ENCODE peak calls at places on chromosome 5, in nine cellular contexts. P is endothelial cell, L is Peyer's patch, O is choroid plexus epithelial cell, M is IMR-90, I is dorsolateral prefrontal cortex, G is uterus, E is tibial artery, F is upper lobe of right lung. X is an unnamed sample.

GRCh38 chr5:126972062-126972895 is 58.1 kb downstream of the MARCHF3 start:
- DNase-seq in F (no peak), I (no peak), G (no peak), E (no peak), O (peak), M (no peak), P (no peak), L (peak), X (peak)

GRCh38 chr5:69331528-69332445 is 814 bp downstream of the CCDC125 start:
- DNase-seq in I (no peak), L (no peak), F (no peak), O (no peak), P (no peak), M (no peak), G (no peak), E (no peak), X (no peak)

GRCh38 chr5:109410389-109411174 is 808 bp upstream of the PJA2 start:
- DNase-seq in G (peak), I (peak), L (peak), E (peak), M (peak), F (peak), O (peak), P (peak), X (peak)

GRCh38 chr5:132098621-132099020 is 25.0 kb downstream of the CSF2 start:
- DNase-seq in O (no peak), E (no peak), P (no peak), G (no peak), M (peak), L (no peak), I (no peak), F (no peak), X (no peak)

GRCh38 chr5:123093279-123094226 is 4.5 kb downstream of the PRDM6 start:
- DNase-seq in O (no peak), M (peak), I (no peak), L (no peak), G (no peak), E (no peak), F (no peak), P (no peak), X (peak)

GRCh38 chr5:66869347-66869746 is 273.2 kb downstream of the MAST4 start:
- DNase-seq in I (no peak), L (no peak), O (no peak), F (no peak), P (no peak), G (no peak), E (no peak), M (no peak), X (no peak)

GRCh38 chr5:144352732-144353317 is 182.2 kb downstream of the KCTD16 start:
- DNase-seq in F (no peak), M (no peak), L (no peak), O (no peak), I (no peak), E (no peak), P (no peak), G (no peak), X (no peak)

GRCh38 chr5:14351845-14352712 is 208.9 kb downstream of the TRIO start:
- DNase-seq in G (peak), L (peak), O (peak), F (peak), I (peak), P (peak), M (peak), E (peak), X (peak)

GRCh38 chr5:1641560-1642166 is 117.9 kb upstream of the LPCAT1 start:
- DNase-seq in P (peak), G (peak), O (peak), M (peak), E (peak), L (peak), I (peak), F (peak), X (peak)

GRCh38 chr5:181173420-181174342 is 26.3 kb downstream of the OR2V2 start:
- DNase-seq in F (no peak), E (no peak), G (no peak), P (no peak), O (peak), L (no peak), M (peak), I (no peak), X (no peak)

GRCh38 chr5:5658226-5658625 is 235.7 kb downstream of the ICE1 start:
- DNase-seq in L (no peak), O (peak), M (no peak), G (peak), P (no peak), E (peak), F (no peak), I (peak), X (peak)

DNA sequence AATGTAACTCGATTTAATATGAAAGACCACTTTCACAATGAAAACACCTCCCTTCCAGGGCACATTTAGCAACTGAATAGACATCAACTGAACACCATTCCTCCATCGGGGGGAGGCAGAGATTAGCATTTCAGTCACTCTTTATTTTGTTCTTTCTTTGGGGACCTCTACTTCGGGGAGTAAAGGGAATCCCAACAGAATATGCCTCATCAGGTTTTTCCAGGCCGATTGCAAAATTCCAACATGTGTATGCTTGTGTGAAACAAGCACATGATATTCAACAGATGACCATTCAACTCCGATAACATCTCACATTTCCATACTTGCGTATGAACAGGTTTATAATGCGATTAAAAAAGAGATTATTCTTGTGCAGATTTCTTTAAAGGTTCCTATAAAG is 124.2 kb upstream of the RETREG1 start:
- DNase-seq in G (no peak), E (no peak), O (no peak), P (no peak), I (no peak), L (no peak), F (no peak), M (peak), X (no peak)
- TF ChIP-seq CTCF in G (no peak), E (no peak), O (peak), P (no peak), I (peak), L (no peak), F (no peak), M (peak), X (no peak)

DNA sequence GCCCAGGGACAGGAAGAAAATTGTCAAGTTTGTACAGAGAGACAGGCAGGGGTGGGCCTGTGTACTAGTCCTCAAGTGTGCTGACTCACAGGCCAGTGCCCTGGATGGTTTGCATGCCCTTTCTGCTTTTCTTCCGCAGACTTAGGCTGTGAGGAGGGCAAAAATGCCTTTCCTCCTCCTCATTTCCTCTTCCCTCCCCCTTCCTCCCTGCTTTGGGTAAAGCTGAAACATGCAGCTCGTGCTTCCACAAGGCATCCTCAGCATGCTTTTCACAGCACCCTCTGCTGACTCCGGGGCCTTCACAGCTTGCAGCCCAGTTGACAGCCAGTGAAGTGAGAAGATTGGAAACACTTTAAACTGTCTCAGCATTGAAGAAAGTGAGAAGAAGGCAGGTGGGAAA is 138.6 kb downstream of the GRIA1 start:
- DNase-seq in G (no peak), P (peak), I (peak), M (peak), O (peak), F (peak), E (peak), L (no peak), X (no peak)
- TF ChIP-seq CTCF in G (no peak), P (no peak), I (no peak), M (peak), O (peak), F (no peak), E (no peak), L (no peak), X (no peak)

GRCh38 chr5:93915142-93915553 is 173.7 kb upstream of the POU5F2 start:
- DNase-seq in I (no peak), E (no peak), G (no peak), L (no peak), F (no peak), P (no peak), O (peak), M (peak), X (peak)

GRCh38 chr5:93904917-93905316 is 163.5 kb upstream of the POU5F2 start:
- DNase-seq in P (no peak), G (no peak), O (no peak), E (no peak), F (no peak), L (no peak), M (no peak), I (no peak), X (no peak)

DNA sequence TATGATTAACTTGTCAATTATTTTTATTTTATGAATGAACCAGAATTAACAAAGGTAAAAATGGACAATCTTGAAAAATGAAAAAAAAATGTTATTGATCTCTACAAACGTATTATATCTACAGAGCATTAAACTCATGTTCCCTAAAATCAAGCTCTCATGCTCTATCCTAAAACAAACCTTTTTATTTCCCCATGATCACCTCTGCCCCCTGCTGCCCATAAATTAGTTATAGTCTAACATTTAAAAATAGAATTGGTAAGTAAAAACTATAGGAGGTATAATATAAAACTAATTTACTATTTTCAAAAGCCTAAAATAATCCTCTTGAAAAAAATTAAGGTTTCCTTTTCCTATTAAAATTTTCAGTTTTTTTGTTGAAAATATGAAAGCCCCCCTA is 168.0 kb upstream of the POU5F2 start:
- DNase-seq in F (no peak), O (no peak), E (no peak), L (no peak), M (no peak), P (no peak), I (no peak), G (no peak), X (no peak)
- TF ChIP-seq CTCF in F (peak), O (peak), E (no peak), L (no peak), M (peak), P (no peak), I (no peak), G (no peak), X (no peak)

DNA sequence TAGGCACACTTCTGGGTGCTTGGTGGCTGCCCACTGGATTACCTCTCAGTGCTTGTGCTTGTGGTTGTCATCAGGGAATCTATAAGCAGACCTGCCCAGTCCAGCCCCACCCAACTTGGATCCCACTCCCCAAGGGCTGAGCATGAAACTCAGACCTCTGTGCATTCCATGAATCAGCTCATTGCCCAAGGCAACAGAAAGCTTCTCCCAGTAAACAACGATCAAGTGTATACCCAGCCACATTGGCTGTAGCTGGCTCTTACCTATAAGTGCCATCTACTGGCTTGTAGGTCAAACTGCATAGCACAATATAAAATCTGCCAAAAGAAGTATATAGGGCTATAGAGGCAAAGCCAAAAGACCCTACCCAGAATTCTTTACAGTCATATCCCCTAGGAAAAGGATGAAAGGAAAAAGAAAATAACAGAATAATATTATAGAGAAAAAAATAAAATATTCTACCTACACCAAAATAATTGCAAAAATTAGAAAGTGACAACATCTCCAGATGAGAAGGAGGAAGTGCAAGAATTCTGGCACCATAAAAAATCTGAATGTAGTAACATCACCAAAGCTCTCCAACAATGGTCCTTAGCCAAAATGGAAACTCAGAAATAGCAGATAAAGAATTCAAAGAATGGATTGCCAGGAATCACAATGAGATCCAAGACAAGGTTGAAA is 321.0 kb upstream of the TRPC7 start:
- DNase-seq in G (no peak), O (peak), P (peak), L (no peak), M (peak), E (no peak), I (no peak), F (no peak), X (no peak)
- TF ChIP-seq CTCF in G (no peak), O (peak), P (peak), L (no peak), M (peak), E (no peak), I (no peak), F (peak), X (no peak)

DNA sequence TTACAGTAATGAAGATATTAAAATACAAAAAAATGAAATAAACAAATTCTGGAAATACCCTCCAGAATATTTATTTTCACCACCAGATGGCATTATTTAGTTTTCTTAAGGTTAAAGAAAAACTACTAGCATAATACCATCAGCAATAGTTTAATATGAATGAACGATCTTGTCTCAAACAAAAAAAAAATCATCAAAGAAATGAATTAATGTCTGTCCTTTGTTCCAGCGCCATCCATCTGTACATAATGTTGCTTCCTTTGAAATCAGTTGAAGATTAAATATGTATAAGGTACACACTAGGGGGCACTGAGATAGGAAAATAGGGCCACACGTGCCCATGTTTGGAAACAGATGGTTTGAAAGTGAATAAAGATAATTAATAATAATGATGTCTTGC is 84.9 kb upstream of the SLCO6A1 start:
- DNase-seq in M (peak), O (peak), I (no peak), F (no peak), E (no peak), L (no peak), G (no peak), P (no peak), X (no peak)
- TF ChIP-seq CTCF in M (peak), O (peak), I (peak), F (peak), E (peak), L (no peak), G (peak), P (peak), X (no peak)